ENCODE peak calls at places on chromosome 17, in six cellular contexts. One of them, this sample, is unnamed.

GRCh38 chr17:45086865-45087495 is 25.9 kb downstream of the NMT1 start:
- ATAC-seq in HCT116: no peak
- ATAC-seq in upper lobe of left lung: no peak
- ATAC-seq in Panc1: no peak
- ATAC-seq in HepG2: peak
- ATAC-seq in GM12878: no peak
- ATAC-seq in this sample: no peak

GRCh38 chr17:77607606-77608005 is 350.9 kb upstream of the TNRC6C start:
- ATAC-seq in HCT116: no peak
- ATAC-seq in upper lobe of left lung: no peak
- ATAC-seq in Panc1: no peak
- ATAC-seq in HepG2: no peak
- ATAC-seq in GM12878: no peak
- ATAC-seq in this sample: no peak

GRCh38 chr17:49404371-49404770 is 10.3 kb downstream of the PHB1 start:
- ATAC-seq in HCT116: no peak
- ATAC-seq in upper lobe of left lung: no peak
- ATAC-seq in Panc1: no peak
- ATAC-seq in HepG2: no peak
- ATAC-seq in GM12878: peak
- ATAC-seq in this sample: no peak

GRCh38 chr17:34163681-34164080 is 91.4 kb upstream of the CCL2 start:
- ATAC-seq in HCT116: no peak
- ATAC-seq in upper lobe of left lung: no peak
- ATAC-seq in Panc1: peak
- ATAC-seq in HepG2: peak
- ATAC-seq in GM12878: no peak
- ATAC-seq in this sample: no peak

GRCh38 chr17:3602499-3602898 is 6.7 kb downstream of the TRPV1 start:
- ATAC-seq in HCT116: peak
- ATAC-seq in upper lobe of left lung: no peak
- ATAC-seq in Panc1: peak
- ATAC-seq in HepG2: peak
- ATAC-seq in GM12878: peak
- ATAC-seq in this sample: no peak

GRCh38 chr17:31085563-31085962 is 9.2 kb upstream of the NF1 start:
- ATAC-seq in HCT116: no peak
- ATAC-seq in upper lobe of left lung: no peak
- ATAC-seq in Panc1: no peak
- ATAC-seq in HepG2: no peak
- ATAC-seq in GM12878: no peak
- ATAC-seq in this sample: no peak

GRCh38 chr17:54941285-54941684 is 27.2 kb downstream of the COX11 start:
- ATAC-seq in HCT116: no peak
- ATAC-seq in upper lobe of left lung: no peak
- ATAC-seq in Panc1: no peak
- ATAC-seq in HepG2: no peak
- ATAC-seq in GM12878: no peak
- ATAC-seq in this sample: no peak

GRCh38 chr17:10754861-10755591 is 25.2 kb upstream of the TMEM220 start:
- ATAC-seq in HCT116: peak
- ATAC-seq in upper lobe of left lung: no peak
- ATAC-seq in Panc1: no peak
- ATAC-seq in HepG2: no peak
- ATAC-seq in GM12878: no peak
- ATAC-seq in this sample: no peak

GRCh38 chr17:69853533-69854262 is 221.3 kb upstream of the KCNJ16 start:
- ATAC-seq in HCT116: no peak
- ATAC-seq in upper lobe of left lung: no peak
- ATAC-seq in Panc1: no peak
- ATAC-seq in HepG2: no peak
- ATAC-seq in GM12878: no peak
- ATAC-seq in this sample: no peak

GRCh38 chr17:75344664-75345063 is 55.4 kb upstream of the SLC25A19 start:
- ATAC-seq in HCT116: no peak
- ATAC-seq in upper lobe of left lung: no peak
- ATAC-seq in Panc1: no peak
- ATAC-seq in HepG2: no peak
- ATAC-seq in GM12878: peak
- ATAC-seq in this sample: no peak

GRCh38 chr17:76582660-76583059 is 3.0 kb downstream of the ST6GALNAC2 start:
- ATAC-seq in HCT116: no peak
- ATAC-seq in upper lobe of left lung: no peak
- ATAC-seq in Panc1: no peak
- ATAC-seq in HepG2: no peak
- ATAC-seq in GM12878: no peak
- ATAC-seq in this sample: no peak

GRCh38 chr17:81553616-81554181 is 1.5 kb upstream of the FAAP100 start:
- ATAC-seq in HCT116: peak
- ATAC-seq in upper lobe of left lung: no peak
- ATAC-seq in Panc1: peak
- ATAC-seq in HepG2: peak
- ATAC-seq in GM12878: no peak
- ATAC-seq in this sample: no peak

GRCh38 chr17:74569392-74570003 is 2.2 kb upstream of the CD300H start:
- ATAC-seq in HCT116: peak
- ATAC-seq in upper lobe of left lung: peak
- ATAC-seq in Panc1: peak
- ATAC-seq in HepG2: peak
- ATAC-seq in GM12878: no peak
- ATAC-seq in this sample: peak

GRCh38 chr17:29149431-29150064 is 30.6 kb downstream of the MYO18A start:
- ATAC-seq in HCT116: no peak
- ATAC-seq in upper lobe of left lung: no peak
- ATAC-seq in Panc1: peak
- ATAC-seq in HepG2: no peak
- ATAC-seq in GM12878: peak
- ATAC-seq in this sample: no peak

GRCh38 chr17:28950752-28951427 is 428 bp downstream of the PHF12 start:
- ATAC-seq in HCT116: no peak
- ATAC-seq in upper lobe of left lung: no peak
- ATAC-seq in Panc1: no peak
- ATAC-seq in HepG2: peak
- ATAC-seq in GM12878: no peak
- ATAC-seq in this sample: peak

GRCh38 chr17:67137860-67138259 is 93.5 kb downstream of the CACNG1 start:
- ATAC-seq in HCT116: no peak
- ATAC-seq in upper lobe of left lung: no peak
- ATAC-seq in Panc1: no peak
- ATAC-seq in HepG2: no peak
- ATAC-seq in GM12878: no peak
- ATAC-seq in this sample: no peak

GRCh38 chr17:65243838-65244237 is 106.7 kb downstream of the RGS9 start:
- ATAC-seq in HCT116: peak
- ATAC-seq in upper lobe of left lung: no peak
- ATAC-seq in Panc1: no peak
- ATAC-seq in HepG2: no peak
- ATAC-seq in GM12878: no peak
- ATAC-seq in this sample: no peak

GRCh38 chr17:34024303-34025178 is 230.5 kb upstream of the CCL2 start:
- ATAC-seq in HCT116: no peak
- ATAC-seq in upper lobe of left lung: no peak
- ATAC-seq in Panc1: no peak
- ATAC-seq in HepG2: no peak
- ATAC-seq in GM12878: no peak
- ATAC-seq in this sample: no peak

GRCh38 chr17:19937522-19937921 is 40.1 kb downstream of the AKAP10 start:
- ATAC-seq in HCT116: no peak
- ATAC-seq in upper lobe of left lung: no peak
- ATAC-seq in Panc1: no peak
- ATAC-seq in HepG2: no peak
- ATAC-seq in GM12878: no peak
- ATAC-seq in this sample: no peak

GRCh38 chr17:7705269-7706255 is 560 bp downstream of the EFNB3 start:
- ATAC-seq in HCT116: no peak
- ATAC-seq in upper lobe of left lung: no peak
- ATAC-seq in Panc1: peak
- ATAC-seq in HepG2: peak
- ATAC-seq in GM12878: peak
- ATAC-seq in this sample: peak

GRCh38 chr17:31926100-31926729 is 10.6 kb upstream of the SUZ12 start:
- ATAC-seq in HCT116: no peak
- ATAC-seq in upper lobe of left lung: no peak
- ATAC-seq in Panc1: no peak
- ATAC-seq in HepG2: no peak
- ATAC-seq in GM12878: peak
- ATAC-seq in this sample: no peak

GRCh38 chr17:77258638-77259037 is 117.9 kb downstream of the SEC14L1 start:
- ATAC-seq in HCT116: no peak
- ATAC-seq in upper lobe of left lung: no peak
- ATAC-seq in Panc1: no peak
- ATAC-seq in HepG2: no peak
- ATAC-seq in GM12878: no peak
- ATAC-seq in this sample: no peak

GRCh38 chr17:68794636-68795503 is 160.3 kb downstream of the ABCA8 start:
- ATAC-seq in HCT116: peak
- ATAC-seq in upper lobe of left lung: no peak
- ATAC-seq in Panc1: no peak
- ATAC-seq in HepG2: no peak
- ATAC-seq in GM12878: peak
- ATAC-seq in this sample: peak

GRCh38 chr17:81884520-81884919 is 6.9 kb downstream of the ALYREF start:
- ATAC-seq in HCT116: peak
- ATAC-seq in upper lobe of left lung: no peak
- ATAC-seq in Panc1: peak
- ATAC-seq in HepG2: peak
- ATAC-seq in GM12878: no peak
- ATAC-seq in this sample: no peak

GRCh38 chr17:9435165-9435564 is 140.5 kb downstream of the STX8 start:
- ATAC-seq in HCT116: no peak
- ATAC-seq in upper lobe of left lung: no peak
- ATAC-seq in Panc1: no peak
- ATAC-seq in HepG2: no peak
- ATAC-seq in GM12878: no peak
- ATAC-seq in this sample: no peak

GRCh38 chr17:56762988-56763387 is 70.7 kb downstream of the C17orf67 start:
- ATAC-seq in HCT116: no peak
- ATAC-seq in upper lobe of left lung: no peak
- ATAC-seq in Panc1: no peak
- ATAC-seq in HepG2: no peak
- ATAC-seq in GM12878: no peak
- ATAC-seq in this sample: no peak

GRCh38 chr17:64077409-64077808 is 52.5 kb downstream of the ERN1 start:
- ATAC-seq in HCT116: no peak
- ATAC-seq in upper lobe of left lung: no peak
- ATAC-seq in Panc1: no peak
- ATAC-seq in HepG2: no peak
- ATAC-seq in GM12878: no peak
- ATAC-seq in this sample: no peak

GRCh38 chr17:64070213-64070612 is 49.8 kb upstream of the ICAM2 start:
- ATAC-seq in HCT116: no peak
- ATAC-seq in upper lobe of left lung: no peak
- ATAC-seq in Panc1: no peak
- ATAC-seq in HepG2: no peak
- ATAC-seq in GM12878: no peak
- ATAC-seq in this sample: no peak

GRCh38 chr17:64071111-64071510 is 50.7 kb upstream of the ICAM2 start:
- ATAC-seq in HCT116: no peak
- ATAC-seq in upper lobe of left lung: no peak
- ATAC-seq in Panc1: no peak
- ATAC-seq in HepG2: no peak
- ATAC-seq in GM12878: no peak
- ATAC-seq in this sample: no peak

GRCh38 chr17:64073771-64074703 is 53.6 kb upstream of the ICAM2 start:
- ATAC-seq in HCT116: no peak
- ATAC-seq in upper lobe of left lung: peak
- ATAC-seq in Panc1: no peak
- ATAC-seq in HepG2: peak
- ATAC-seq in GM12878: peak
- ATAC-seq in this sample: peak

GRCh38 chr17:64074704-64075484 is 54.5 kb upstream of the ICAM2 start:
- ATAC-seq in HCT116: no peak
- ATAC-seq in upper lobe of left lung: peak
- ATAC-seq in Panc1: no peak
- ATAC-seq in HepG2: peak
- ATAC-seq in GM12878: peak
- ATAC-seq in this sample: peak
- TF ChIP-seq POLR2AphosphoS5 in HCT116: no peak
- TF ChIP-seq POLR2AphosphoS5 in upper lobe of left lung: peak
- TF ChIP-seq POLR2AphosphoS5 in Panc1: no peak
- TF ChIP-seq POLR2AphosphoS5 in HepG2: no peak
- TF ChIP-seq POLR2AphosphoS5 in GM12878: no peak
- TF ChIP-seq POLR2AphosphoS5 in this sample: peak

DNA sequence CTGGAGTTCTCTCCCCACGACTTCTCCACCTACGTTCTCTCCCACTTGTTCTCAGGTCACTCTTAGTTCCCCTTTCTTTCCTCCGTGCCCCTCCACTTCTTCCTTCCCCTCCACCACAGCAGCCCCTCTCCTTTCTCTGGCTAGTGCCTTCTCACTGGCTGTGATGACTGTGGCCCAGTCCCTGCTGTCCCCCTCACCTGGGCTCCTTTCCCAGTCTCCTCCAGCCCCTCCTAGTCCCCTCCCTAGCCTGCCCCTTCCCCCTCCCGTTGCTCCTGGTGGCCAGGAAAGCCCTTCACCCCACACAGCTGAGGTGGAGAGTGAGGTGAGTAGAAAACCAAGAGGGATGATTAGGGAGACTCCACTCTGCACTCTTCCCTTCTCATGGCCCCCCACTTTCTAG is 3.4 kb downstream of the COA3 start:
- ATAC-seq in HCT116: no peak
- ATAC-seq in upper lobe of left lung: no peak
- ATAC-seq in Panc1: no peak
- ATAC-seq in HepG2: no peak
- ATAC-seq in GM12878: no peak
- ATAC-seq in this sample: no peak
- TF ChIP-seq POLR2AphosphoS5 in HCT116: no peak
- TF ChIP-seq POLR2AphosphoS5 in upper lobe of left lung: no peak
- TF ChIP-seq POLR2AphosphoS5 in Panc1: no peak
- TF ChIP-seq POLR2AphosphoS5 in HepG2: no peak
- TF ChIP-seq POLR2AphosphoS5 in GM12878: no peak
- TF ChIP-seq POLR2AphosphoS5 in this sample: no peak

GRCh38 chr17:78669975-78670518 is 92.9 kb upstream of the DNAH17 start:
- ATAC-seq in HCT116: no peak
- ATAC-seq in upper lobe of left lung: no peak
- ATAC-seq in Panc1: no peak
- ATAC-seq in HepG2: no peak
- ATAC-seq in GM12878: no peak
- ATAC-seq in this sample: no peak
- TF ChIP-seq POLR2AphosphoS5 in HCT116: no peak
- TF ChIP-seq POLR2AphosphoS5 in upper lobe of left lung: no peak
- TF ChIP-seq POLR2AphosphoS5 in Panc1: no peak
- TF ChIP-seq POLR2AphosphoS5 in HepG2: no peak
- TF ChIP-seq POLR2AphosphoS5 in GM12878: no peak
- TF ChIP-seq POLR2AphosphoS5 in this sample: no peak

GRCh38 chr17:17413215-17413792 is 63.5 kb upstream of the MED9 start:
- ATAC-seq in HCT116: no peak
- ATAC-seq in upper lobe of left lung: no peak
- ATAC-seq in Panc1: no peak
- ATAC-seq in HepG2: no peak
- ATAC-seq in GM12878: no peak
- ATAC-seq in this sample: no peak
- TF ChIP-seq POLR2AphosphoS5 in HCT116: no peak
- TF ChIP-seq POLR2AphosphoS5 in upper lobe of left lung: no peak
- TF ChIP-seq POLR2AphosphoS5 in Panc1: no peak
- TF ChIP-seq POLR2AphosphoS5 in HepG2: no peak
- TF ChIP-seq POLR2AphosphoS5 in GM12878: no peak
- TF ChIP-seq POLR2AphosphoS5 in this sample: no peak

GRCh38 chr17:39765766-39766165 is 28.0 kb downstream of the GRB7 start:
- ATAC-seq in HCT116: no peak
- ATAC-seq in upper lobe of left lung: no peak
- ATAC-seq in Panc1: no peak
- ATAC-seq in HepG2: no peak
- ATAC-seq in GM12878: no peak
- ATAC-seq in this sample: no peak
- TF ChIP-seq POLR2AphosphoS5 in HCT116: no peak
- TF ChIP-seq POLR2AphosphoS5 in upper lobe of left lung: no peak
- TF ChIP-seq POLR2AphosphoS5 in Panc1: no peak
- TF ChIP-seq POLR2AphosphoS5 in HepG2: no peak
- TF ChIP-seq POLR2AphosphoS5 in GM12878: no peak
- TF ChIP-seq POLR2AphosphoS5 in this sample: no peak

This sample was measured in gastroesophageal sphincter.